ENCODE peak calls at places on chromosomes 5 and 9, in seven cellular contexts. One of them, this sample, is unnamed.

GRCh38 chr5:39072915-39073758 is 1.1 kb downstream of the RICTOR start:
- DNase-seq in transverse colon: peak
- DNase-seq in heart right ventricle: no peak
- DNase-seq in left ventricle myocardium inferior: peak
- DNase-seq in stomach: peak
- DNase-seq in adrenal gland: peak
- DNase-seq in lung: peak
- DNase-seq in this sample: peak

GRCh38 chr9:33372900-33373299 is 29.5 kb downstream of the AQP7 start:
- DNase-seq in transverse colon: no peak
- DNase-seq in heart right ventricle: no peak
- DNase-seq in left ventricle myocardium inferior: no peak
- DNase-seq in stomach: peak
- DNase-seq in adrenal gland: no peak
- DNase-seq in lung: no peak
- DNase-seq in this sample: peak

GRCh38 chr5:32076699-32077695 is 97.1 kb downstream of the GOLPH3 start:
- DNase-seq in transverse colon: peak
- DNase-seq in heart right ventricle: peak
- DNase-seq in left ventricle myocardium inferior: peak
- DNase-seq in stomach: peak
- DNase-seq in adrenal gland: peak
- DNase-seq in lung: no peak
- DNase-seq in this sample: peak

GRCh38 chr5:15834596-15835245 is 334.7 kb downstream of the FBXL7 start:
- DNase-seq in transverse colon: no peak
- DNase-seq in heart right ventricle: no peak
- DNase-seq in left ventricle myocardium inferior: no peak
- DNase-seq in stomach: no peak
- DNase-seq in adrenal gland: no peak
- DNase-seq in lung: no peak
- DNase-seq in this sample: no peak

GRCh38 chr5:1735320-1735970 is 64.2 kb downstream of the MRPL36 start:
- DNase-seq in transverse colon: no peak
- DNase-seq in heart right ventricle: no peak
- DNase-seq in left ventricle myocardium inferior: no peak
- DNase-seq in stomach: peak
- DNase-seq in adrenal gland: no peak
- DNase-seq in lung: no peak
- DNase-seq in this sample: peak

GRCh38 chr5:152097128-152097527 is 172.5 kb upstream of the GLRA1 start:
- DNase-seq in transverse colon: no peak
- DNase-seq in heart right ventricle: no peak
- DNase-seq in left ventricle myocardium inferior: no peak
- DNase-seq in stomach: no peak
- DNase-seq in adrenal gland: no peak
- DNase-seq in lung: no peak
- DNase-seq in this sample: no peak

GRCh38 chr5:119341452-119342349 is 14.1 kb upstream of the TNFAIP8 start:
- DNase-seq in transverse colon: no peak
- DNase-seq in heart right ventricle: no peak
- DNase-seq in left ventricle myocardium inferior: no peak
- DNase-seq in stomach: no peak
- DNase-seq in adrenal gland: no peak
- DNase-seq in lung: no peak
- DNase-seq in this sample: no peak

GRCh38 chr9:112037281-112038016 is 137.6 kb downstream of the SUSD1 start:
- DNase-seq in transverse colon: peak
- DNase-seq in heart right ventricle: no peak
- DNase-seq in left ventricle myocardium inferior: no peak
- DNase-seq in stomach: no peak
- DNase-seq in adrenal gland: no peak
- DNase-seq in lung: no peak
- DNase-seq in this sample: no peak

GRCh38 chr9:133371261-133371711 is 4.6 kb downstream of the SURF4 start:
- DNase-seq in transverse colon: no peak
- DNase-seq in heart right ventricle: no peak
- DNase-seq in left ventricle myocardium inferior: no peak
- DNase-seq in stomach: no peak
- DNase-seq in adrenal gland: no peak
- DNase-seq in lung: no peak
- DNase-seq in this sample: no peak

GRCh38 chr5:7363067-7363677 is 32.8 kb upstream of the ADCY2 start:
- DNase-seq in transverse colon: no peak
- DNase-seq in heart right ventricle: no peak
- DNase-seq in left ventricle myocardium inferior: no peak
- DNase-seq in stomach: no peak
- DNase-seq in adrenal gland: no peak
- DNase-seq in lung: no peak
- DNase-seq in this sample: no peak

GRCh38 chr9:72526901-72527800 is 5.7 kb downstream of the TMC1 start:
- DNase-seq in transverse colon: peak
- DNase-seq in heart right ventricle: peak
- DNase-seq in left ventricle myocardium inferior: peak
- DNase-seq in stomach: peak
- DNase-seq in adrenal gland: peak
- DNase-seq in lung: peak
- DNase-seq in this sample: peak

GRCh38 chr5:143248822-143249579 is 154.5 kb downstream of the NR3C1 start:
- DNase-seq in transverse colon: no peak
- DNase-seq in heart right ventricle: no peak
- DNase-seq in left ventricle myocardium inferior: no peak
- DNase-seq in stomach: no peak
- DNase-seq in adrenal gland: peak
- DNase-seq in lung: no peak
- DNase-seq in this sample: no peak

GRCh38 chr5:172280937-172281336 is 2.6 kb downstream of the UBTD2 start:
- DNase-seq in transverse colon: no peak
- DNase-seq in heart right ventricle: no peak
- DNase-seq in left ventricle myocardium inferior: no peak
- DNase-seq in stomach: no peak
- DNase-seq in adrenal gland: no peak
- DNase-seq in lung: no peak
- DNase-seq in this sample: no peak

GRCh38 chr5:139633295-139634027 is 14.7 kb upstream of the CXXC5 start:
- DNase-seq in transverse colon: peak
- DNase-seq in heart right ventricle: peak
- DNase-seq in left ventricle myocardium inferior: no peak
- DNase-seq in stomach: peak
- DNase-seq in adrenal gland: peak
- DNase-seq in lung: no peak
- DNase-seq in this sample: peak

GRCh38 chr5:172091956-172092732 is 85.7 kb upstream of the FBXW11 start:
- DNase-seq in transverse colon: no peak
- DNase-seq in heart right ventricle: no peak
- DNase-seq in left ventricle myocardium inferior: no peak
- DNase-seq in stomach: no peak
- DNase-seq in adrenal gland: no peak
- DNase-seq in lung: no peak
- DNase-seq in this sample: no peak

GRCh38 chr5:36985387-36985786 is 108.8 kb downstream of the NIPBL start:
- DNase-seq in transverse colon: no peak
- DNase-seq in heart right ventricle: no peak
- DNase-seq in left ventricle myocardium inferior: no peak
- DNase-seq in stomach: no peak
- DNase-seq in adrenal gland: no peak
- DNase-seq in lung: no peak
- DNase-seq in this sample: no peak

GRCh38 chr5:78544531-78545200 is 103.9 kb downstream of the LHFPL2 start:
- DNase-seq in transverse colon: peak
- DNase-seq in heart right ventricle: no peak
- DNase-seq in left ventricle myocardium inferior: no peak
- DNase-seq in stomach: no peak
- DNase-seq in adrenal gland: peak
- DNase-seq in lung: no peak
- DNase-seq in this sample: no peak

GRCh38 chr5:72434056-72434780 is 73.0 kb downstream of the ZNF366 start:
- DNase-seq in transverse colon: no peak
- DNase-seq in heart right ventricle: no peak
- DNase-seq in left ventricle myocardium inferior: no peak
- DNase-seq in stomach: no peak
- DNase-seq in adrenal gland: no peak
- DNase-seq in lung: no peak
- DNase-seq in this sample: no peak

GRCh38 chr5:72436796-72437471 is 70.3 kb downstream of the ZNF366 start:
- DNase-seq in transverse colon: no peak
- DNase-seq in heart right ventricle: no peak
- DNase-seq in left ventricle myocardium inferior: no peak
- DNase-seq in stomach: no peak
- DNase-seq in adrenal gland: no peak
- DNase-seq in lung: no peak
- DNase-seq in this sample: no peak

GRCh38 chr5:72434781-72435437 is 72.3 kb downstream of the ZNF366 start:
- DNase-seq in transverse colon: no peak
- DNase-seq in heart right ventricle: no peak
- DNase-seq in left ventricle myocardium inferior: no peak
- DNase-seq in stomach: no peak
- DNase-seq in adrenal gland: no peak
- DNase-seq in lung: no peak
- DNase-seq in this sample: no peak

GRCh38 chr5:72438141-72438540 is 69.1 kb downstream of the ZNF366 start:
- DNase-seq in transverse colon: no peak
- DNase-seq in heart right ventricle: no peak
- DNase-seq in left ventricle myocardium inferior: no peak
- DNase-seq in stomach: no peak
- DNase-seq in adrenal gland: no peak
- DNase-seq in lung: no peak
- DNase-seq in this sample: no peak

DNA sequence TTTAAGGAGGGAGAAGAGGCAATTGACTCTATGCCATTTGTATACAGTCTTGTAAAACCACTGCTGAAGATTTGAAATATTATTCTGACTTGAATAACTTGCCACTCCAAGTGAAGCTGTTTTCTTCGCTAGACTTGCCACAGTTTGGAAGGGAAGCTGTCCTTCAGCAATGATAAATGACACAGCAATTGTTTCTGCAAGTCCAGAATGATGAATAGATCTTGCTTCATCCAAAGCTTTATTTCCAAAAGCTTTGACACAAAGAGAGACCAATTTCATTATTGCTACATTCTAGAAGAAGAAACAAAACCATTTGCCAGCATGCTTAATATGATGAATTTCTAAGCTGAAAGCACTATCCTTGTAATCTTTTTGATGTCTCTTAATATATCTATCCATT is 73.7 kb downstream of the ZNF366 start:
- DNase-seq in transverse colon: no peak
- DNase-seq in heart right ventricle: no peak
- DNase-seq in left ventricle myocardium inferior: no peak
- DNase-seq in stomach: no peak
- DNase-seq in adrenal gland: no peak
- DNase-seq in lung: no peak
- DNase-seq in this sample: no peak
- TF ChIP-seq CTCF in transverse colon: no peak
- TF ChIP-seq CTCF in heart right ventricle: no peak
- TF ChIP-seq CTCF in left ventricle myocardium inferior: no peak
- TF ChIP-seq CTCF in stomach: no peak
- TF ChIP-seq CTCF in adrenal gland: no peak
- TF ChIP-seq CTCF in lung: no peak
- TF ChIP-seq CTCF in this sample: no peak

DNA sequence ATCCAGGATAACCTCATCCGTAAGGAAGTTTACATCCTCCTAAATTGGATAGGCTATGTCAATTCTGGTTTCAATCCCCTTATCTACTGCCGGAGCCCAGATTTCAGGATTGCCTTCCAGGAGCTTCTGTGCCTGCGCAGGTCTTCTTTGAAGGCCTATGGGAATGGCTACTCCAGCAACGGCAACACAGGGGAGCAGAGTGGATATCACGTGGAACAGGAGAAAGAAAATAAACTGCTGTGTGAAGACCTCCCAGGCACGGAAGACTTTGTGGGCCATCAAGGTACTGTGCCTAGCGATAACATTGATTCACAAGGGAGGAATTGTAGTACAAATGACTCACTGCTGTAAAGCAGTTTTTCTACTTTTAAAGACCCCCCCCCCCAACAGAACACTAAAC is 1.3 kb downstream of the ADRB2 start:
- DNase-seq in transverse colon: no peak
- DNase-seq in heart right ventricle: no peak
- DNase-seq in left ventricle myocardium inferior: no peak
- DNase-seq in stomach: no peak
- DNase-seq in adrenal gland: no peak
- DNase-seq in lung: no peak
- DNase-seq in this sample: no peak
- H3K4me3 ChIP-seq in transverse colon: no peak
- H3K4me3 ChIP-seq in heart right ventricle: peak
- H3K4me3 ChIP-seq in left ventricle myocardium inferior: peak
- H3K4me3 ChIP-seq in stomach: peak
- H3K4me3 ChIP-seq in adrenal gland: no peak
- H3K4me3 ChIP-seq in lung: peak
- H3K4me3 ChIP-seq in this sample: peak

GRCh38 chr9:37953775-37954437 is 50.0 kb upstream of the SLC25A51 start:
- DNase-seq in transverse colon: no peak
- DNase-seq in heart right ventricle: no peak
- DNase-seq in left ventricle myocardium inferior: no peak
- DNase-seq in stomach: no peak
- DNase-seq in adrenal gland: peak
- DNase-seq in lung: no peak
- DNase-seq in this sample: no peak

GRCh38 chr9:37953204-37953774 is 49.4 kb upstream of the SLC25A51 start:
- DNase-seq in transverse colon: no peak
- DNase-seq in heart right ventricle: no peak
- DNase-seq in left ventricle myocardium inferior: no peak
- DNase-seq in stomach: no peak
- DNase-seq in adrenal gland: no peak
- DNase-seq in lung: no peak
- DNase-seq in this sample: no peak

GRCh38 chr9:37951671-37952579 is 48.0 kb upstream of the SLC25A51 start:
- DNase-seq in transverse colon: no peak
- DNase-seq in heart right ventricle: no peak
- DNase-seq in left ventricle myocardium inferior: no peak
- DNase-seq in stomach: no peak
- DNase-seq in adrenal gland: no peak
- DNase-seq in lung: no peak
- DNase-seq in this sample: no peak

GRCh38 chr9:37954581-37954981 is 50.7 kb upstream of the SLC25A51 start:
- DNase-seq in transverse colon: no peak
- DNase-seq in heart right ventricle: no peak
- DNase-seq in left ventricle myocardium inferior: no peak
- DNase-seq in stomach: no peak
- DNase-seq in adrenal gland: no peak
- DNase-seq in lung: no peak
- DNase-seq in this sample: no peak

DNA sequence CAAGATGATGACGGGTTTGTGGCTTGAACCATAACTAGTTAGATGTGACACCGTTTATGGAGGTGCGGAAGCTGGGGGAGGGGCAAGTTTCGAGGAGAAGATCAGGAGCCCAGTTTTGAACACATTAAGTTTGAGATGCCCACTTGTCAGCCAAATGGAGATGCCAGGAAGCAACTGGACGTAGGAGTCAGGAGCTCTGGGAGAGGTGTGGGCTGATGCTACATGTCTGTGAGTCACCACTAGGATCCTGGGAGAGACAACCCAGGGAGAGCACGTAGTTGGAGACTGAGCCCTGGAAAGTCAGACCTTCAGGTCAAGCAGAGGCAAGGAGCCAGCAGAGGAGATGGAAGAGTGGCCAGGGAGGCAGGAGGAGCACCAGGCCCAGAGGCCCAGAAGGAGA is 48.8 kb upstream of the SLC25A51 start:
- DNase-seq in transverse colon: no peak
- DNase-seq in heart right ventricle: no peak
- DNase-seq in left ventricle myocardium inferior: no peak
- DNase-seq in stomach: no peak
- DNase-seq in adrenal gland: no peak
- DNase-seq in lung: no peak
- DNase-seq in this sample: no peak
- H3K27ac ChIP-seq in transverse colon: no peak
- H3K27ac ChIP-seq in heart right ventricle: no peak
- H3K27ac ChIP-seq in left ventricle myocardium inferior: no peak
- H3K27ac ChIP-seq in stomach: no peak
- H3K27ac ChIP-seq in adrenal gland: peak
- H3K27ac ChIP-seq in lung: peak
- H3K27ac ChIP-seq in this sample: no peak

GRCh38 chr9:135565141-135565628 is 3.6 kb downstream of the PAEP start:
- DNase-seq in transverse colon: no peak
- DNase-seq in heart right ventricle: no peak
- DNase-seq in left ventricle myocardium inferior: no peak
- DNase-seq in stomach: peak
- DNase-seq in adrenal gland: no peak
- DNase-seq in lung: no peak
- DNase-seq in this sample: no peak
- TF ChIP-seq CTCF in transverse colon: no peak
- TF ChIP-seq CTCF in heart right ventricle: no peak
- TF ChIP-seq CTCF in left ventricle myocardium inferior: no peak
- TF ChIP-seq CTCF in stomach: no peak
- TF ChIP-seq CTCF in adrenal gland: no peak
- TF ChIP-seq CTCF in lung: no peak
- TF ChIP-seq CTCF in this sample: no peak

This sample was measured in prostate gland.